ENCODE peak calls at places on chromosomes 7 and 10, in seven cellular contexts. X is NCI-H1436 treated with DMSO at 0.1 percent for 48 hours; P is HuH-7; J is progenitor cell of endocrine pancreas; M is D341Med; G is NK-92 treated with Interleukin-12 subunit alpha and Interleukin-12 subunit beta, amount 100 ng/mL, for 24 hours; F is body of pancreas. O is an unnamed sample.
A peak's percentile ranks its signal among the peaks of the same experiment; 100 is the strongest.

GRCh38 chr10:90871279-90871760 is 454 bp upstream of the RPP30 start:
- DNase-seq in J (peak; percentile 14), G (no peak), M (peak; percentile 23), P (peak; percentile 53), F (peak; percentile 26), X (peak; percentile 23), O (no peak)

GRCh38 chr10:14624600-14624999 is 150.1 kb downstream of the FAM107B start:
- DNase-seq in P (no peak), G (no peak), J (no peak), F (no peak), X (no peak), M (no peak), O (no peak)

GRCh38 chr10:84341983-84342382 is 13.6 kb downstream of the CCSER2 start:
- DNase-seq in F (no peak), P (no peak), G (no peak), J (no peak), X (no peak), M (no peak), O (no peak)

GRCh38 chr7:99693427-99694200 is 13.8 kb upstream of the CYP3A5 start:
- DNase-seq in X (peak; percentile 12), G (no peak), M (no peak), F (peak; percentile 78), J (peak; percentile 35), P (no peak), O (no peak)

GRCh38 chr10:68735119-68735518 is 14.1 kb downstream of the CCAR1 start:
- DNase-seq in P (no peak), F (no peak), M (peak; percentile 15), G (no peak), J (no peak), X (no peak), O (no peak)

GRCh38 chr10:93436577-93436976 is 45.6 kb downstream of the MYOF start:
- DNase-seq in P (no peak), G (no peak), X (no peak), F (no peak), M (no peak), J (no peak), O (no peak)

GRCh38 chr10:61701055-61701705 is 38.5 kb downstream of the CABCOCO1 start:
- DNase-seq in F (no peak), P (no peak), J (no peak), M (no peak), X (no peak), G (no peak), O (no peak)

GRCh38 chr7:137073571-137074325 is 205.3 kb downstream of the CHRM2 start:
- DNase-seq in P (no peak), F (no peak), J (no peak), G (no peak), M (no peak), X (no peak), O (no peak)

GRCh38 chr7:23065974-23066373 is 39.6 kb upstream of the KLHL7 start:
- DNase-seq in F (no peak), P (no peak), J (no peak), M (no peak), G (no peak), X (no peak), O (no peak)

GRCh38 chr10:3415878-3416605 is 243.5 kb upstream of the PITRM1 start:
- DNase-seq in G (no peak), X (no peak), M (no peak), J (no peak), P (no peak), F (no peak), O (no peak)

GRCh38 chr7:135189221-135189662 is 18.7 kb upstream of the CYREN start:
- DNase-seq in P (no peak), J (no peak), X (no peak), F (peak; percentile 80), M (no peak), G (no peak), O (no peak)

GRCh38 chr10:1110674-1111119 is 54.5 kb downstream of the WDR37 start:
- DNase-seq in G (no peak), M (no peak), J (no peak), P (no peak), X (no peak), F (no peak), O (no peak)

GRCh38 chr10:86107131-86107530 is 259.5 kb downstream of the GRID1 start:
- DNase-seq in X (no peak), G (no peak), J (no peak), F (no peak), P (no peak), M (no peak), O (no peak)

GRCh38 chr10:99337261-99337905 is 8.2 kb downstream of the CNNM1 start:
- DNase-seq in M (peak; percentile 30), X (no peak), F (no peak), J (no peak), P (no peak), G (no peak), O (no peak)

GRCh38 chr10:29104661-29105369 is 184.1 kb upstream of the LYZL1 start:
- DNase-seq in P (no peak), F (no peak), M (no peak), X (no peak), G (no peak), J (no peak), O (no peak)

GRCh38 chr7:102284891-102285540 is 1.7 kb upstream of the SH2B2 start:
- DNase-seq in M (no peak), P (no peak), J (no peak), G (no peak), F (no peak), X (no peak), O (no peak)

GRCh38 chr10:26357203-26357602 is 80.9 kb upstream of the APBB1IP start:
- DNase-seq in P (no peak), G (no peak), J (no peak), M (no peak), X (no peak), F (no peak), O (no peak)

GRCh38 chr10:88088441-88089340 is 225.3 kb downstream of the PTEN start:
- DNase-seq in X (no peak), M (no peak), P (no peak), J (no peak), F (no peak), G (no peak), O (no peak)

GRCh38 chr7:22110227-22110839 is 164.6 kb upstream of the CDCA7L start:
- DNase-seq in X (peak; percentile 39), F (peak; percentile 69), M (peak; percentile 74), G (peak; percentile 12), P (peak; percentile 68), J (peak; percentile 57), O (peak; percentile 35)

GRCh38 chr7:19982841-19983835 is 209.7 kb upstream of the TMEM196 start:
- DNase-seq in M (no peak), J (no peak), G (peak; percentile 1), X (no peak), P (no peak), F (peak; percentile 16), O (no peak)

GRCh38 chr7:12256025-12256570 is 45.0 kb downstream of the TMEM106B start:
- DNase-seq in X (no peak), P (no peak), F (no peak), J (no peak), G (no peak), M (no peak), O (no peak)

GRCh38 chr10:35000936-35001335 is 89.2 kb downstream of the CUL2 start:
- DNase-seq in J (no peak), X (no peak), F (no peak), M (no peak), G (no peak), P (no peak), O (no peak)

GRCh38 chr7:116169060-116169459 is 41.3 kb upstream of the TES start:
- DNase-seq in P (peak; percentile 56), G (no peak), F (no peak), J (no peak), M (no peak), X (no peak), O (no peak)

O was measured in keratinocyte.